ENCODE peak calls at places on chromosome 1, in seven cellular contexts. O is neuronal stem cell, I is H9, J is IMR-90, W is H1, E is mesenchymal stem cell, Q is trophoblast cell. V is an unnamed sample.

GRCh38 chr1:89171067-89171438 is 4.8 kb downstream of the GBP7 start:
- DNase-seq in J (no peak), I (no peak), O (no peak), E (no peak), Q (no peak), W (no peak), V (no peak)

GRCh38 chr1:47325530-47325929 is 8.1 kb upstream of the CMPK1 start:
- DNase-seq in O (no peak), J (peak), I (no peak), Q (no peak), E (no peak), W (no peak), V (no peak)

GRCh38 chr1:10339815-10340214 is 59.0 kb upstream of the PGD start:
- DNase-seq in J (peak), I (peak), E (peak), W (peak), Q (no peak), O (peak), V (peak)

GRCh38 chr1:23837905-23838304 is 12.7 kb upstream of the HMGCL start:
- DNase-seq in Q (no peak), I (peak), W (peak), E (peak), O (no peak), J (no peak), V (peak)

GRCh38 chr1:161244888-161245287 is 6.9 kb upstream of the NR1I3 start:
- DNase-seq in O (no peak), E (no peak), Q (no peak), J (no peak), I (no peak), W (no peak), V (no peak)

GRCh38 chr1:40305871-40306270 is 11.2 kb downstream of the COL9A2 start:
- DNase-seq in J (no peak), O (no peak), W (no peak), I (no peak), Q (no peak), E (no peak), V (no peak)

GRCh38 chr1:53850082-53850673 is 12.1 kb upstream of the NDC1 start:
- DNase-seq in J (no peak), E (no peak), O (no peak), Q (no peak), W (no peak), I (no peak), V (no peak)

GRCh38 chr1:8032351-8032750 is 6.2 kb upstream of the ERRFI1 start:
- DNase-seq in W (no peak), I (no peak), E (no peak), Q (peak), J (peak), O (no peak), V (no peak)

GRCh38 chr1:68111804-68112436 is 61.5 kb upstream of the DIRAS3 start:
- DNase-seq in W (peak), Q (peak), E (peak), O (peak), J (peak), I (no peak), V (peak)

GRCh38 chr1:32195972-32196823 is 4.2 kb upstream of the CCDC28B start:
- DNase-seq in O (no peak), I (no peak), Q (no peak), W (no peak), J (peak), E (no peak), V (no peak)

GRCh38 chr1:2255420-2256369 is 27.6 kb downstream of the SKI start:
- DNase-seq in O (no peak), W (no peak), J (peak), E (peak), I (peak), Q (peak), V (peak)

GRCh38 chr1:156705918-156706646 is 699 bp upstream of the CRABP2 start:
- DNase-seq in Q (peak), O (peak), W (peak), I (peak), E (peak), J (peak), V (peak)

GRCh38 chr1:180155202-180155682 is 573 bp downstream of the QSOX1 start:
- DNase-seq in J (no peak), Q (peak), E (peak), W (peak), O (no peak), I (no peak), V (peak)

GRCh38 chr1:196148367-196148970 is 459.8 kb downstream of the KCNT2 start:
- DNase-seq in O (no peak), E (peak), W (no peak), Q (peak), J (peak), I (no peak), V (peak)

GRCh38 chr1:224928906-224929305 is 569 bp upstream of the DNAH14 start:
- DNase-seq in E (no peak), I (no peak), J (no peak), Q (no peak), W (no peak), O (no peak), V (no peak)

GRCh38 chr1:22814176-22815042 is 103.8 kb downstream of the EPHB2 start:
- DNase-seq in Q (no peak), J (no peak), I (no peak), E (no peak), W (no peak), O (no peak), V (no peak)

GRCh38 chr1:104780470-104781078 is 1030.9 kb downstream of the AMY1C start:
- DNase-seq in W (no peak), O (peak), J (peak), Q (peak), E (peak), I (no peak), V (peak)

GRCh38 chr1:12435639-12436344 is 182.2 kb downstream of the DHRS3 start:
- DNase-seq in O (no peak), E (no peak), W (no peak), I (no peak), J (peak), Q (no peak), V (no peak)

GRCh38 chr1:236325567-236325966 is 43.8 kb upstream of the ERO1B start:
- DNase-seq in J (no peak), I (no peak), O (no peak), W (no peak), E (no peak), Q (no peak), V (no peak)

GRCh38 chr1:231279081-231279480 is 38.1 kb downstream of the GNPAT start:
- DNase-seq in J (peak), Q (no peak), W (no peak), E (peak), I (no peak), O (no peak), V (no peak)

GRCh38 chr1:108320851-108321250 is 77.0 kb upstream of the NBPF4 start:
- DNase-seq in O (no peak), E (no peak), J (no peak), I (no peak), Q (no peak), W (no peak), V (no peak)

GRCh38 chr1:106727171-106727570 is 329.3 kb upstream of the PRMT6 start:
- DNase-seq in E (no peak), J (no peak), I (no peak), W (no peak), O (no peak), Q (no peak), V (peak)

GRCh38 chr1:2230781-2231666 is 2.9 kb downstream of the SKI start:
- DNase-seq in I (no peak), Q (no peak), E (peak), W (peak), J (no peak), O (no peak), V (no peak)

GRCh38 chr1:32406629-32407111 is 12.4 kb upstream of the BSDC1 start:
- DNase-seq in E (no peak), Q (peak), J (no peak), I (no peak), W (no peak), O (no peak), V (no peak)

GRCh38 chr1:50529510-50529909 is 106.3 kb upstream of the DMRTA2 start:
- DNase-seq in E (no peak), Q (no peak), W (no peak), I (no peak), O (no peak), J (no peak), V (peak)

GRCh38 chr1:31755197-31755611 is 8.9 kb downstream of the ADGRB2 start:
- DNase-seq in J (peak), Q (peak), W (no peak), I (no peak), E (no peak), O (no peak), V (peak)

GRCh38 chr1:224929335-224930237 is at the start of gene DNAH14:
- DNase-seq in J (peak), Q (peak), E (peak), O (peak), W (peak), I (peak), V (peak)

GRCh38 chr1:87231703-87232363 is 96.8 kb upstream of the LMO4 start:
- DNase-seq in Q (no peak), I (no peak), E (no peak), O (no peak), J (no peak), W (no peak), V (no peak)

GRCh38 chr1:2212167-2212541 is 16.0 kb upstream of the SKI start:
- DNase-seq in I (no peak), W (no peak), Q (no peak), J (peak), E (no peak), O (no peak), V (no peak)

GRCh38 chr1:176531036-176531435 is 68.1 kb downstream of the PAPPA2 start:
- DNase-seq in Q (no peak), W (no peak), J (no peak), I (no peak), E (no peak), O (no peak), V (no peak)
- H4K8ac ChIP-seq in Q (no peak), W (no peak), J (no peak), I (no peak), E (no peak), O (no peak), V (no peak)

GRCh38 chr1:242854466-242854865 is 330.0 kb upstream of the PLD5 start:
- DNase-seq in Q (no peak), W (no peak), J (no peak), I (no peak), O (no peak), E (no peak), V (no peak)
- H4K8ac ChIP-seq in Q (no peak), W (no peak), J (no peak), I (no peak), O (no peak), E (no peak), V (no peak)

GRCh38 chr1:150511551-150511950 is 3.6 kb downstream of the ECM1 start:
- DNase-seq in E (no peak), W (no peak), I (no peak), Q (no peak), J (no peak), O (no peak), V (no peak)

GRCh38 chr1:150513275-150513885 is 2.2 kb upstream of the FALEC start:
- DNase-seq in Q (no peak), J (no peak), E (peak), I (no peak), O (no peak), W (no peak), V (no peak)

GRCh38 chr1:150512846-150513245 is 2.7 kb upstream of the FALEC start:
- DNase-seq in J (no peak), W (no peak), O (no peak), E (peak), Q (no peak), I (no peak), V (no peak)

GRCh38 chr1:150514260-150514659 is 1.3 kb upstream of the FALEC start:
- DNase-seq in Q (no peak), J (no peak), W (no peak), E (no peak), I (no peak), O (no peak), V (no peak)

GRCh38 chr1:150511985-150512660 is 3.4 kb upstream of the FALEC start:
- DNase-seq in E (no peak), W (no peak), Q (no peak), O (no peak), J (no peak), I (no peak), V (no peak)
- H4K8ac ChIP-seq in E (no peak), W (peak), Q (no peak), O (no peak), J (no peak), I (no peak), V (no peak)

GRCh38 chr1:202901555-202901954 is 12.6 kb upstream of the RABIF start:
- DNase-seq in O (no peak), E (no peak), I (no peak), J (no peak), Q (no peak), W (no peak), V (no peak)
- H4K8ac ChIP-seq in O (no peak), E (no peak), I (no peak), J (no peak), Q (no peak), W (no peak), V (no peak)

DNA sequence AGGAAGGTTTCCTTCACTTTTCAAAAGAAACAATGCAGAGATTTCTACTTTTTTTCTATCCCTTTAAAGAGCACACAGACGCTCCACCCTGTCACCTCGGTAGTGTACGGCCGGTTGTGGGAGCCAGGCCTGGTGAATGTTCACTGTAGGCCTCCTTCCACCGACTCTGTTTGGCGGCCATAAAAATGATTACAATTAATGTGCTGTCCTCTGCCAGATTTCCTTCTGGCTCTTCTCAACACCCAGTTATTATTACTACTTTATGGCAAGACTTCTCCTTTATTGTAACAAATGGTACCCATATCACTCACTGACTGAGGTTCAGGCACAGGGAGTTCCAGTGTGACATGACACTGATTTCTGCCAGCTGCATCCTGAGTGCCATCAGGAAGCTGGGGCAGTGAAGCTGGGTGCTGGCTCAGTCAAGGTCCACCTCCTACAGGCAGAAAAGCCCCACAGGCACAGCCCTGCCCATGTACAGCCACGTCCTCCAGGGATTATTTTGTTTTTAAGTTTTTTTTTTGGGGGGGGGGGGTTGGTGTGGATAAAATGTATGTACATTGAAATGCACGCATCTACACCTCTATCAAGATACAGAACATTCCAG is 37.3 kb downstream of the GPR161 start:
- DNase-seq in W (no peak), I (no peak), Q (no peak), J (no peak), E (no peak), O (no peak), V (no peak)
- H4K8ac ChIP-seq in W (no peak), I (no peak), Q (no peak), J (no peak), E (no peak), O (no peak), V (no peak)